ENCODE peak calls at places on chromosomes 6 and 20, in four cellular contexts. S is A549, D is K562, O is HepG2. E is an unnamed sample.

GRCh38 chr20:49747707-49748524 is 34.2 kb upstream of the B4GALT5 start:
- DNase-seq in S (no peak), D (peak; percentile 73), O (peak; percentile 57), E (no peak)

GRCh38 chr6:24929255-24929654 is 6.5 kb downstream of the RIPOR2 start:
- DNase-seq in S (no peak), D (no peak), O (no peak), E (no peak)

GRCh38 chr6:79750806-79751205 is 119.7 kb downstream of the SH3BGRL2 start:
- DNase-seq in S (no peak), D (no peak), O (no peak), E (peak; percentile 12)

GRCh38 chr20:5864428-5864827 is 85.9 kb downstream of the TRMT6 start:
- DNase-seq in S (no peak), D (no peak), O (no peak), E (no peak)

GRCh38 chr6:157989541-157990289 is 8.1 kb downstream of the SYNJ2 start:
- DNase-seq in S (no peak), D (peak; percentile 53), O (no peak), E (no peak)

GRCh38 chr6:119966484-119966883 is 616.9 kb upstream of the MAN1A1 start:
- DNase-seq in S (no peak), D (peak; percentile 16), O (peak; percentile 14), E (peak; percentile 86)

GRCh38 chr6:4672772-4673171 is 103.4 kb upstream of the CDYL start:
- DNase-seq in S (no peak), D (no peak), O (no peak), E (no peak)

GRCh38 chr6:168299541-168300511 is 19.8 kb downstream of the DACT2 start:
- DNase-seq in S (no peak), D (no peak), O (no peak), E (no peak)

GRCh38 chr6:107622269-107622668 is 132.4 kb downstream of the SOBP start:
- DNase-seq in S (no peak), D (no peak), O (no peak), E (no peak)

GRCh38 chr20:41155267-41155666 is 17.9 kb downstream of the PLCG1 start:
- DNase-seq in S (no peak), D (no peak), O (no peak), E (no peak)

GRCh38 chr6:148370171-148370570 is 27.5 kb downstream of the SASH1 start:
- DNase-seq in S (no peak), D (no peak), O (no peak), E (no peak)

GRCh38 chr20:36908603-36909002 is 32.7 kb downstream of the TLDC2 start:
- DNase-seq in S (no peak), D (no peak), O (no peak), E (no peak)

DNA sequence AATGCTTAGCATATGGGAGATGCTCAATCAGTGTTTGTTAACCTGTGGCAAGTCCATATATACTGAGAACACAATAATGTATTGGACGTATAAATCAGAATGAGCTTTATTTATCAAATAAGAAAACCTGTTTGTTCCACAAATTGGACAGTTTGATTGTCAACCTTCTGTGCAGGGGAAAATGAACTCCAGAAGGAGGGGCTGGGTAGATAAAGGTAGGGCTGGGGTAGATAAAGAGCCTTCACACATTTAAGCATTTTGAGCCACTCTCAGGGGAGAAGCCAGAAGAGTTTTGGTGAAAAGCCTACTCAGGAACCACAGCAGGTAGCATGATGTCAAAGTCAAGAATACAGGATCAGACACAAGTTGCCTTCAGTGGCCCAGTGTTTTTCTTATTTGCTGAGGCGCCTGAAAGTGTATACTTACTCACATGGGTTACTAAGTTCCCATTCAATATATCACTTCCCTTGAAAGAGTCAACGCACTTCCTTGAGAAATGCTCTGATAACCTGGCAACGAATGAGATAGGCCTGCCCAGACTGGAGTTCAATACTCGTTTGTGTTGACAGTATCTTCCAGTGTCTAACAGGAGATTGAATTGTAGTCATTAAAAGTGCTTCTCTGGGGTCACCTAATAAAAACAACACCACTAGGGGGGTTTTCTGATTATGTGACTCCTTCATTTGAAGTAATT is 263.9 kb upstream of the CITED2 start:
- DNase-seq in S (no peak), D (peak; percentile 33), O (no peak), E (no peak)
- TF ChIP-seq ESRRA in S (no peak), D (no peak), O (no peak), E (no peak)

DNA sequence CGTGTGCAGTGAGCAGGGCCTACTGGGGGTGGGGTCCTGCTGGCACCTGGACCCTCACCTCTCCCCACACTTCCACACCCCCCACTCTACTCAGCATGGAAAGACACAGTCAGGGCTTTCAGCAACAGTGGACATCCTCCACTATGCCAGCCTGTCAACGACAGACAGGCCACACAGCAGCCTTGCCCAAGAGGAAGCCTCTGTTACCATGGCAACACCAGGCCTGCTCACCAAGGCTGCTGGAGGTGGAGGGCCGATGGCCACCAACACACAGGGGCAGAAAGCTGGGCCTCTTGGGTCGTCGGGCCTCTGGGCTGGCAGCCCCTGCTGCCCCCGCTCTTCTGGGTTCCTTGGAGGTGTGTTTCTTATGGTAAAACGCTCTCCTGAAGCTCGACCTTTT is 13.6 kb downstream of the BNIP5 start:
- DNase-seq in S (no peak), D (no peak), O (no peak), E (no peak)
- TF ChIP-seq HMGXB4 in S (no peak), D (no peak), O (no peak), E (no peak)

DNA sequence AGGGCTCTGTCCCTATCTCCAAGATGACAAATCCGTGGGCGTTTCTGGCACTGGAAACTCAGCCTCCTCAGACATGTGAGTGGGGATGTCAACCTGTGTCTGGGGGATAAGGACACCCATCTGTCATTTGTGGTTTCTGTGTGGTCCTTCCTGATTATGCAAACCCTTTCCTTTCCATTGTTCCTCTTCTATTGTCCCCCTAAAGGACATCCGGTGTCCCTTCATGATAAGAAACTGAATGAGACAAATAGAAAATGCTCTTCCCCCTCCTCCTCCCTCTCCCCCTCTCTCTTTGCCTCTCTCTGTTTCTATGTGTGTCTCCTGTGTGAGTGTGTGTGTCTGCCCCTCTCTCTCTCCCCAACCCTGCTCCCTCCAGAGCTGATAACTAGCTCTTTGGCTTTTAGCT is 11.5 kb upstream of the GLP1R start:
- DNase-seq in S (no peak), D (peak; percentile 70), O (no peak), E (no peak)
- TF ChIP-seq MAX in S (no peak), D (peak; percentile 23), O (no peak), E (no peak)

GRCh38 chr6:142900467-142900961 is 44.5 kb downstream of the HIVEP2 start:
- DNase-seq in S (no peak), D (no peak), O (no peak), E (no peak)
- TF ChIP-seq ESRRA in S (no peak), D (no peak), O (no peak), E (no peak)

GRCh38 chr20:18272451-18272850 is 15.9 kb upstream of the ZNF133 start:
- DNase-seq in S (peak; percentile 25), D (peak; percentile 34), O (peak; percentile 73), E (no peak)
- TF ChIP-seq HMGXB4 in S (no peak), D (no peak), O (no peak), E (no peak)

GRCh38 chr6:73585566-73586415 is 65.0 kb upstream of the EEF1A1 start:
- DNase-seq in S (peak; percentile 48), D (peak; percentile 45), O (peak; percentile 88), E (no peak)
- TF ChIP-seq MAX in S (peak; percentile 24), D (no peak), O (no peak), E (no peak)